ENCODE peak calls at places on chromosomes 5 and 9, in seven cellular contexts. P is substantia nigra, X is NCI-H1092 treated with DMSO at 0.1 percent for 48 hours, S is dorsolateral prefrontal cortex, K is NAMALWA, T is WTC11, Q is T-helper 17 cell. O is an unnamed sample.

GRCh38 chr9:78210841-78211301 is 25.0 kb upstream of the CEP78 start:
- DNase-seq in X (no peak), Q (no peak), P (no peak), S (no peak), K (peak), T (no peak), O (no peak)

GRCh38 chr9:14087576-14087975 is 226.4 kb downstream of the NFIB start:
- DNase-seq in T (no peak), K (no peak), X (no peak), S (no peak), P (no peak), Q (no peak), O (no peak)

GRCh38 chr5:128328479-128328878 is 209.6 kb downstream of the FBN2 start:
- DNase-seq in K (no peak), S (no peak), Q (no peak), T (no peak), P (no peak), X (no peak), O (no peak)

GRCh38 chr5:174339130-174339529 is 293.6 kb downstream of the NSG2 start:
- DNase-seq in S (no peak), P (no peak), X (no peak), T (no peak), Q (no peak), K (no peak), O (no peak)

GRCh38 chr9:111759762-111760639 is 34.7 kb downstream of the SHOC1 start:
- DNase-seq in Q (no peak), K (peak), P (peak), T (peak), X (peak), S (no peak), O (no peak)

GRCh38 chr5:81409845-81410369 is 16.0 kb upstream of the ACOT12 start:
- DNase-seq in X (no peak), T (no peak), K (no peak), S (no peak), Q (no peak), P (no peak), O (no peak)

GRCh38 chr5:172939561-172939960 is 19.7 kb upstream of the RPL26L1 start:
- DNase-seq in X (peak), K (no peak), T (no peak), S (peak), P (peak), Q (no peak), O (no peak)

GRCh38 chr9:6230037-6230778 is 14.6 kb downstream of the IL33 start:
- DNase-seq in S (no peak), X (no peak), K (no peak), T (no peak), Q (no peak), P (no peak), O (no peak)

GRCh38 chr9:87512321-87512720 is 14.7 kb downstream of the DAPK1 start:
- DNase-seq in T (no peak), P (peak), X (peak), Q (no peak), S (no peak), K (no peak), O (no peak)